ENCODE peak calls at places on chromosomes 5 and 9, in five cellular contexts. One of them, this sample, is unnamed.

GRCh38 chr9:18472435-18472834 is 1.5 kb upstream of the ADAMTSL1 start:
- DNase-seq in prostate gland: no peak
- DNase-seq in HCT116: no peak
- DNase-seq in vagina: no peak
- DNase-seq in breast epithelium: no peak
- DNase-seq in this sample: no peak

GRCh38 chr9:35559792-35560530 is 45.1 kb upstream of the TESK1 start:
- DNase-seq in vagina: no peak
- DNase-seq in breast epithelium: no peak
- DNase-seq in prostate gland: no peak
- DNase-seq in HCT116: no peak
- DNase-seq in this sample: no peak

GRCh38 chr5:74313896-74314295 is 326.6 kb downstream of the ENC1 start:
- DNase-seq in vagina: no peak
- DNase-seq in HCT116: no peak
- DNase-seq in breast epithelium: no peak
- DNase-seq in prostate gland: no peak
- DNase-seq in this sample: no peak

GRCh38 chr5:33409435-33410146 is 31.2 kb upstream of the TARS1 start:
- DNase-seq in prostate gland: no peak
- DNase-seq in vagina: no peak
- DNase-seq in HCT116: no peak
- DNase-seq in breast epithelium: peak; percentile 23
- DNase-seq in this sample: no peak

GRCh38 chr9:110928604-110929003 is 109.7 kb downstream of the LPAR1 start:
- DNase-seq in HCT116: no peak
- DNase-seq in breast epithelium: no peak
- DNase-seq in prostate gland: no peak
- DNase-seq in vagina: no peak
- DNase-seq in this sample: no peak

GRCh38 chr5:110896901-110897300 is 158.1 kb downstream of the SLC25A46 start:
- DNase-seq in vagina: no peak
- DNase-seq in HCT116: no peak
- DNase-seq in prostate gland: no peak
- DNase-seq in breast epithelium: no peak
- DNase-seq in this sample: no peak

GRCh38 chr9:115985657-115986056 is 167.9 kb upstream of the PAPPA start:
- DNase-seq in HCT116: no peak
- DNase-seq in breast epithelium: no peak
- DNase-seq in vagina: no peak
- DNase-seq in prostate gland: no peak
- DNase-seq in this sample: no peak

GRCh38 chr5:112479418-112479817 is 60.3 kb upstream of the EPB41L4A start:
- DNase-seq in breast epithelium: peak; percentile 74
- DNase-seq in vagina: no peak
- DNase-seq in prostate gland: peak; percentile 56
- DNase-seq in HCT116: no peak
- DNase-seq in this sample: no peak

GRCh38 chr5:176817369-176817841 is 7.0 kb downstream of the UNC5A start:
- DNase-seq in prostate gland: no peak
- DNase-seq in HCT116: no peak
- DNase-seq in breast epithelium: no peak
- DNase-seq in vagina: no peak
- DNase-seq in this sample: no peak

GRCh38 chr5:178267876-178268275 is 35.3 kb upstream of the PHYKPL start:
- DNase-seq in breast epithelium: no peak
- DNase-seq in prostate gland: no peak
- DNase-seq in vagina: no peak
- DNase-seq in HCT116: no peak
- DNase-seq in this sample: no peak
- H3K27ac ChIP-seq in breast epithelium: no peak overlapping the region
- H3K27ac ChIP-seq in prostate gland: no peak overlapping the region
- H3K27ac ChIP-seq in vagina: no peak overlapping the region
- H3K27ac ChIP-seq in HCT116: no peak overlapping the region
- H3K27ac ChIP-seq in this sample: no peak overlapping the region

GRCh38 chr5:116574682-116575634 is at the start of gene SEMA6A:
- DNase-seq in breast epithelium: peak; percentile 87
- DNase-seq in prostate gland: peak; percentile 76
- DNase-seq in vagina: no peak
- DNase-seq in HCT116: peak; percentile 95
- DNase-seq in this sample: peak; percentile 75
- TF ChIP-seq POLR2A in breast epithelium: no peak
- TF ChIP-seq POLR2A in prostate gland: peak; percentile 31
- TF ChIP-seq POLR2A in vagina: peak; percentile 76
- TF ChIP-seq POLR2A in HCT116: peak; percentile 48
- TF ChIP-seq POLR2A in this sample: no peak

GRCh38 chr9:87580941-87581438 is 83.3 kb downstream of the DAPK1 start:
- DNase-seq in prostate gland: peak; percentile 29
- DNase-seq in vagina: no peak
- DNase-seq in HCT116: no peak
- DNase-seq in breast epithelium: no peak
- DNase-seq in this sample: no peak

GRCh38 chr9:87578625-87579024 is 81.0 kb downstream of the DAPK1 start:
- DNase-seq in prostate gland: no peak
- DNase-seq in vagina: no peak
- DNase-seq in HCT116: no peak
- DNase-seq in breast epithelium: no peak
- DNase-seq in this sample: no peak

GRCh38 chr9:87581949-87582637 is 84.4 kb downstream of the DAPK1 start:
- DNase-seq in breast epithelium: no peak
- DNase-seq in vagina: no peak
- DNase-seq in prostate gland: no peak
- DNase-seq in HCT116: no peak
- DNase-seq in this sample: no peak

GRCh38 chr9:87579761-87580626 is 82.3 kb downstream of the DAPK1 start:
- DNase-seq in breast epithelium: no peak
- DNase-seq in prostate gland: no peak
- DNase-seq in HCT116: no peak
- DNase-seq in vagina: no peak
- DNase-seq in this sample: no peak

DNA sequence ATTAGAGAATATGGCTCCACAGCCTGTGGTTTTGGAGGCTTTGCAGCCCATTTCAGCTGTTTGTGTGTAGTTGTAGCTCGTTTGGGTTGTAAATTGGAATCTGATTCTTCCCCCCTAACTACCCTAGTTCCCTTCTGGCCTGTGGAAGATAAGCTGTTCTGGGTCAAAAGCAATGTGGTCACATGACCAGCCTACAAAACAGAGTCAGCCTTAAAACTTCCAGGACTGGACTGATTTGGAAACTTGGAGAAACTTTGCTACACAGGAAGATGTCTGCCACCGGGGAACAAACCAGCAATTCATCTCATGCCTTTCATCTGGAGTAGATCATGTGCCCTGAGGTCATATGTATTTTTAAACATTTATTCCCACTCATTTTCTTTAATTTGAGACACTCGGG is 83.8 kb downstream of the DAPK1 start:
- DNase-seq in vagina: no peak
- DNase-seq in HCT116: no peak
- DNase-seq in breast epithelium: no peak
- DNase-seq in prostate gland: no peak
- DNase-seq in this sample: no peak
- TF ChIP-seq POLR2AphosphoS5 in vagina: no peak
- TF ChIP-seq POLR2AphosphoS5 in HCT116: no peak
- TF ChIP-seq POLR2AphosphoS5 in breast epithelium: no peak
- TF ChIP-seq POLR2AphosphoS5 in prostate gland: no peak
- TF ChIP-seq POLR2AphosphoS5 in this sample: no peak

DNA sequence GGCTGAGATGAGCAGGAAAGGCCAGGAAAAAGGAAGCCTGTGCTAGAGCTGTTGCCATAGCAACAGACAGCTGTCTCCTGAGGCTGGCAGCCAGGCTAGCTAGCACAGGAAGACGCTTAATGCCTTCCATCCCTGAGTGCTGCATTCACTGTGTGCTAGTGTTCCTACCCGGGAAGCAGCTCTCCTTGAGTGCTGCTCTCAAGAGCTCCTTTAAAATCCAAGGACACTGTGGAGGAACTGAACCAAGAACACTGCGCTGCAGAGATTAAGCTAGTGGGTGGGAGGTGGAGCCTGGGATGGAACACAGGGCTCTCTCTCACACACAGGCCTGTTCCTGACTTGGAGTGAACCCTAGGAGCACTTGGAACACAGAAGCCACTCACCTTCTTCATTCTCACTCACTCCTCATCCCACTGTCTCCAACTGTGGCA is 53.5 kb upstream of the IL7R start:
- DNase-seq in HCT116: no peak
- DNase-seq in vagina: no peak
- DNase-seq in breast epithelium: no peak
- DNase-seq in prostate gland: no peak
- DNase-seq in this sample: peak; percentile 39
- H3K27ac ChIP-seq in HCT116: no peak overlapping the region
- H3K27ac ChIP-seq in vagina: no peak overlapping the region
- H3K27ac ChIP-seq in breast epithelium: no peak overlapping the region
- H3K27ac ChIP-seq in prostate gland: no peak overlapping the region
- H3K27ac ChIP-seq in this sample: no peak overlapping the region

GRCh38 chr9:97528529-97529230 is 27.2 kb downstream of the TMOD1 start:
- DNase-seq in breast epithelium: no peak
- DNase-seq in HCT116: no peak
- DNase-seq in prostate gland: no peak
- DNase-seq in vagina: no peak
- DNase-seq in this sample: peak; percentile 66
- TF ChIP-seq POLR2A in breast epithelium: no peak
- TF ChIP-seq POLR2A in HCT116: no peak
- TF ChIP-seq POLR2A in prostate gland: no peak
- TF ChIP-seq POLR2A in vagina: no peak
- TF ChIP-seq POLR2A in this sample: no peak

GRCh38 chr9:33419904-33420303 is 17.5 kb upstream of the AQP7 start:
- DNase-seq in vagina: no peak
- DNase-seq in breast epithelium: no peak
- DNase-seq in HCT116: no peak
- DNase-seq in prostate gland: no peak
- DNase-seq in this sample: no peak

GRCh38 chr9:33429256-33430080 is 17.9 kb downstream of the AQP3 start:
- DNase-seq in HCT116: no peak
- DNase-seq in vagina: no peak
- DNase-seq in prostate gland: no peak
- DNase-seq in breast epithelium: no peak
- DNase-seq in this sample: no peak

GRCh38 chr9:33426843-33427293 is 20.5 kb downstream of the AQP3 start:
- DNase-seq in vagina: no peak
- DNase-seq in HCT116: no peak
- DNase-seq in breast epithelium: no peak
- DNase-seq in prostate gland: no peak
- DNase-seq in this sample: peak; percentile 38

GRCh38 chr9:33430942-33431341 is 16.5 kb downstream of the AQP3 start:
- DNase-seq in HCT116: no peak
- DNase-seq in prostate gland: no peak
- DNase-seq in vagina: no peak
- DNase-seq in breast epithelium: no peak
- DNase-seq in this sample: no peak

GRCh38 chr9:33425128-33425533 is 22.3 kb downstream of the AQP3 start:
- DNase-seq in prostate gland: no peak
- DNase-seq in vagina: no peak
- DNase-seq in breast epithelium: no peak
- DNase-seq in HCT116: no peak
- DNase-seq in this sample: no peak
- TF ChIP-seq POLR2AphosphoS5 in prostate gland: peak; percentile 24
- TF ChIP-seq POLR2AphosphoS5 in vagina: no peak
- TF ChIP-seq POLR2AphosphoS5 in breast epithelium: no peak
- TF ChIP-seq POLR2AphosphoS5 in HCT116: no peak
- TF ChIP-seq POLR2AphosphoS5 in this sample: no peak

DNA sequence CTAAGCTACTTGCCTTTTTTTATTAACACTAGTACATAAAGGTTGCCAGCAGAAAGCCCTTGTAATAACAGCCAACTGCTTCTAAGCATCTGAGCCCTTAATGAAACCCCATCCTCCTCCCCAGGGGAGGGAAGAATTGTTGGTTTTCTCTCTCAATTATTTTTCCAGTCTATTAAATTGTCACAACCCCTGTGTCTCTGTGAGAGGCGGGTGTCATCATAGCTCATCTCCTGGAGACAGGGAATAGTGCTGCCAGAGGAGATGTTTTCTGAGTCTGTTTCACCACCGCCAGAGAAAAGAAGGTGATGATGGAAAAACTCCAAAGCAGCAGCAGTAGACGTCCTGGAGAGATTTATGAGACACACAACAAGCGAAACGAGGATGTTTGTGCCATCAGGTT is 271.1 kb upstream of the NMUR2 start:
- DNase-seq in HCT116: no peak
- DNase-seq in prostate gland: no peak
- DNase-seq in vagina: no peak
- DNase-seq in breast epithelium: no peak
- DNase-seq in this sample: no peak
- H3K27ac ChIP-seq in HCT116: no peak overlapping the region
- H3K27ac ChIP-seq in prostate gland: no peak overlapping the region
- H3K27ac ChIP-seq in vagina: no peak overlapping the region
- H3K27ac ChIP-seq in breast epithelium: no peak overlapping the region
- H3K27ac ChIP-seq in this sample: no peak overlapping the region